ENCODE peak calls at places on chromosomes 12 and 14, in four cellular contexts. T, Y, H and C are unnamed samples.
A peak's percentile ranks its signal among the peaks of the same experiment; 100 is the strongest.

GRCh38 chr12:120264511-120265202 is 873 bp downstream of the PXN start:
- DNase-seq in T (no peak), Y (no peak), H (no peak), C (no peak)

GRCh38 chr12:52296572-52297215 is 5.4 kb upstream of the KRT81 start:
- DNase-seq in T (no peak), Y (no peak), H (no peak), C (no peak)

GRCh38 chr14:61034416-61035100 is 53.5 kb downstream of the SLC38A6 start:
- DNase-seq in T (peak; percentile 51), Y (no peak), H (peak; percentile 40), C (no peak)

GRCh38 chr12:52120951-52121847 is 41.7 kb downstream of the SMIM41 start:
- DNase-seq in T (no peak), Y (no peak), H (no peak), C (no peak)

GRCh38 chr12:118402251-118402650 is 25.9 kb downstream of the SUDS3 start:
- DNase-seq in T (peak; percentile 22), Y (peak; percentile 92), H (no peak), C (no peak)

GRCh38 chr12:90076851-90077319 is 368.2 kb upstream of the ATP2B1 start:
- DNase-seq in T (no peak), Y (no peak), H (no peak), C (no peak)

GRCh38 chr14:67650694-67651093 is 23.7 kb downstream of the VTI1B start:
- DNase-seq in T (no peak), Y (peak; percentile 81), H (no peak), C (no peak)

GRCh38 chr12:13205809-13206559 is 9.5 kb downstream of the EMP1 start:
- DNase-seq in T (peak; percentile 88), Y (peak; percentile 88), H (peak; percentile 66), C (no peak)

GRCh38 chr12:48982397-48983080 is 4.4 kb downstream of the WNT1 start:
- DNase-seq in T (no peak), Y (no peak), H (no peak), C (no peak)

GRCh38 chr12:130702966-130703732 is 12.9 kb downstream of the RIMBP2 start:
- DNase-seq in T (no peak), Y (no peak), H (no peak), C (no peak)

GRCh38 chr12:14853966-14854365 is 10.6 kb upstream of the ART4 start:
- DNase-seq in T (no peak), Y (no peak), H (no peak), C (no peak)

GRCh38 chr14:105192866-105193731 is 12.0 kb upstream of the NUDT14 start:
- DNase-seq in T (peak; percentile 94), Y (peak; percentile 52), H (no peak), C (no peak)

GRCh38 chr14:54200726-54201125 is 196.1 kb upstream of the CDKN3 start:
- DNase-seq in T (no peak), Y (peak; percentile 58), H (no peak), C (no peak)

GRCh38 chr12:24948452-24948815 is 467 bp downstream of the BCAT1 start:
- DNase-seq in T (peak; percentile 72), Y (peak; percentile 41), H (no peak), C (no peak)

GRCh38 chr12:1533205-1533601 is 61.2 kb downstream of the FBXL14 start:
- DNase-seq in T (no peak), Y (no peak), H (no peak), C (no peak)

GRCh38 chr12:68221497-68221896 is 4.1 kb downstream of the IL26 start:
- DNase-seq in T (no peak), Y (no peak), H (no peak), C (no peak)

GRCh38 chr14:89221109-89221508 is 195.9 kb downstream of the FOXN3 start:
- DNase-seq in T (peak; percentile 90), Y (peak; percentile 70), H (no peak), C (peak; percentile 61)

GRCh38 chr14:32246751-32247150 is 43.7 kb upstream of the RNU6-8 start:
- DNase-seq in T (no peak), Y (no peak), H (no peak), C (no peak)

GRCh38 chr14:103540816-103541493 is 12.0 kb downstream of the TRMT61A start:
- DNase-seq in T (no peak), Y (no peak), H (no peak), C (no peak)

GRCh38 chr12:83793616-83794015 is 1106.9 kb downstream of the TMTC2 start:
- DNase-seq in T (no peak), Y (no peak), H (peak; percentile 3), C (no peak)

GRCh38 chr12:122079532-122080081 is 1.1 kb downstream of the MLXIP start:
- DNase-seq in T (no peak), Y (no peak), H (no peak), C (peak; percentile 2)

GRCh38 chr12:106329231-106329985 is 26.9 kb downstream of the TCP11L2 start:
- DNase-seq in T (no peak), Y (peak; percentile 17), H (no peak), C (no peak)

GRCh38 chr14:92532490-92533163 is 19.0 kb downstream of the RIN3 start:
- DNase-seq in T (no peak), Y (no peak), H (no peak), C (no peak)

GRCh38 chr12:14576896-14577295 is 9.2 kb upstream of the PLBD1 start:
- DNase-seq in T (no peak), Y (no peak), H (no peak), C (no peak)

GRCh38 chr12:127145929-127146789 is 1120.8 kb upstream of the TMEM132C start:
- DNase-seq in T (no peak), Y (peak; percentile 89), H (no peak), C (no peak)

GRCh38 chr14:80074905-80075304 is 136.4 kb downstream of the DIO2 start:
- DNase-seq in T (no peak), Y (no peak), H (no peak), C (no peak)

GRCh38 chr12:93059288-93059687 is 130.2 kb upstream of the EEA1 start:
- DNase-seq in T (no peak), Y (no peak), H (no peak), C (no peak)

GRCh38 chr12:2234951-2235350 is 182.2 kb downstream of the CACNA1C start:
- DNase-seq in T (no peak), Y (no peak), H (no peak), C (no peak)

GRCh38 chr14:100549834-100550625 is 37.2 kb downstream of the BEGAIN start:
- DNase-seq in T (no peak), Y (no peak), H (no peak), C (no peak)